ENCODE peak calls at places on chromosomes 2 and 18, in four cellular contexts. G is epithelial cell of esophagus, D is GM12865, Y is HL-60. N is an unnamed sample.

GRCh38 chr2:60872510-60872928 is 8.9 kb upstream of the REL start:
- DNase-seq in G (peak; percentile 31), D (peak; percentile 56), Y (no peak), N (no peak)

GRCh38 chr2:36461039-36461681 is 105.6 kb downstream of the CRIM1 start:
- DNase-seq in G (peak; percentile 89), D (peak; percentile 7), Y (no peak), N (no peak)

GRCh38 chr2:171566753-171567152 is 44.5 kb downstream of the CYBRD1 start:
- DNase-seq in G (no peak), D (no peak), Y (no peak), N (no peak)

GRCh38 chr2:147442766-147443165 is 402.1 kb upstream of the ACVR2A start:
- DNase-seq in G (no peak), D (no peak), Y (no peak), N (no peak)

GRCh38 chr18:42508683-42509347 is 553.8 kb downstream of the PIK3C3 start:
- DNase-seq in G (no peak), D (no peak), Y (no peak), N (no peak)

GRCh38 chr2:238158807-238159539 is at the start of gene ERFE:
- DNase-seq in G (peak; percentile 42), D (peak; percentile 40), Y (no peak), N (no peak)

GRCh38 chr2:238439093-238439849 is 12.5 kb downstream of the ASB1 start:
- DNase-seq in G (peak; percentile 99), D (no peak), Y (no peak), N (no peak)

GRCh38 chr2:98807221-98807620 is 76.3 kb upstream of the MGAT4A start:
- DNase-seq in G (no peak), D (no peak), Y (no peak), N (no peak)

GRCh38 chr2:106885326-106885725 is 641 bp downstream of the ST6GAL2 start:
- DNase-seq in G (no peak), D (no peak), Y (no peak), N (no peak)

GRCh38 chr2:45951025-45951737 is 299.7 kb downstream of the PRKCE start:
- DNase-seq in G (no peak), D (no peak), Y (peak; percentile 21), N (no peak)

GRCh38 chr2:220034356-220035121 is 407.1 kb downstream of the SLC4A3 start:
- DNase-seq in G (peak; percentile 36), D (no peak), Y (no peak), N (no peak)

GRCh38 chr2:42810126-42810970 is 18.0 kb upstream of the HAAO start:
- DNase-seq in G (peak; percentile 94), D (peak; percentile 98), Y (peak; percentile 90), N (peak; percentile 97)

GRCh38 chr2:86821842-86822241 is 31.1 kb upstream of the CD8A start:
- DNase-seq in G (peak; percentile 74), D (no peak), Y (no peak), N (no peak)

GRCh38 chr2:100411841-100412292 is 5.6 kb downstream of the CHST10 start:
- DNase-seq in G (no peak), D (no peak), Y (no peak), N (no peak)

GRCh38 chr2:85935746-85936208 is 47.0 kb upstream of the ST3GAL5 start:
- DNase-seq in G (peak; percentile 62), D (no peak), Y (no peak), N (no peak)

GRCh38 chr2:740446-741293 is 63.5 kb upstream of the TMEM18 start:
- DNase-seq in G (peak; percentile 95), D (peak; percentile 78), Y (no peak), N (no peak)

GRCh38 chr18:48529796-48530195 is 9.0 kb upstream of the CTIF start:
- DNase-seq in G (peak; percentile 81), D (no peak), Y (no peak), N (no peak)

GRCh38 chr2:183034806-183035205 is 3.5 kb downstream of the NCKAP1 start:
- DNase-seq in G (no peak), D (no peak), Y (no peak), N (no peak)

GRCh38 chr2:238107525-238108422 is 7.6 kb downstream of the ESPNL start:
- DNase-seq in G (no peak), D (peak; percentile 89), Y (no peak), N (peak; percentile 53)

GRCh38 chr2:7963787-7964186 is 718.1 kb upstream of the ID2 start:
- DNase-seq in G (peak; percentile 43), D (no peak), Y (no peak), N (no peak)

GRCh38 chr2:226060228-226060627 is 660.7 kb downstream of the NYAP2 start:
- DNase-seq in G (no peak), D (no peak), Y (no peak), N (no peak)

GRCh38 chr2:140256080-140256479 is 1475.9 kb upstream of the NXPH2 start:
- DNase-seq in G (peak; percentile 17), D (no peak), Y (no peak), N (no peak)

GRCh38 chr18:57475408-57475807 is 40.2 kb downstream of the ONECUT2 start:
- DNase-seq in G (no peak), D (no peak), Y (no peak), N (no peak)

DNA sequence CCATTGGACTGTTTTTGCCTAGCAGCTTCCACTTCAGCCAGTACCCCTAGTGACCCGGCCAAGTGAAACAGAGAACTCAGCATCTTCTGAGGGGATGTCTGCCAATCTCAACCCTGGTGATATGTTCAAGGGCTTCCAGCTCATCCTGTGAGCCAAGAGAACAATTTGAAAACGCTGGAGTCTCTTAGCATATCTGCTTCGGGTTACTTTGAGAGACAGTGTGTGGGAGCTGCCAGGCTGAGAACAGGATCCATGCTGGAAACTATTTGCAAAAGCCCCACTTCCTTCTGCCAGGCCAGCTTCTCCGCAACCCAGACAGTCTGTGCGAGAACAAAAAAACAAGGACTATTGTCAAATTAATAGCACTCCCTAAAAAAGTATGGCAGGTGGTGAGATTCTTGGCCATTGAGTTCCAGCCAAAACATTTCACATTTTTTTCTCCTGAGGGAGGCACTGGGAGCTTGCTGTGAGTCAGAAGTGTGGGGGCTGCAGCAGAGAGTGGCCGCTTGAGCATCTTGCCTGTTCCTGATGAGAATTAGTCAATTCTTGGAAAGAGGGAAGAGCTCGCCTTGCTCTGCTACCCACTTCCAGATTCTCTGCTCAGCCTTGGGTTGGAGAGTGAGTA is 395.6 kb upstream of the TRIB2 start:
- DNase-seq in G (peak; percentile 86), D (no peak), Y (no peak), N (no peak)
- TF ChIP-seq CTCF in G (no peak), D (no peak), Y (no peak), N (no peak)

GRCh38 chr2:117615106-117615505 is 199.4 kb upstream of the DDX18 start:
- DNase-seq in G (no peak), D (no peak), Y (no peak), N (no peak)

GRCh38 chr2:117621330-117621729 is 193.2 kb upstream of the DDX18 start:
- DNase-seq in G (no peak), D (no peak), Y (no peak), N (no peak)

GRCh38 chr2:117613101-117613500 is 201.4 kb upstream of the DDX18 start:
- DNase-seq in G (no peak), D (no peak), Y (no peak), N (no peak)

DNA sequence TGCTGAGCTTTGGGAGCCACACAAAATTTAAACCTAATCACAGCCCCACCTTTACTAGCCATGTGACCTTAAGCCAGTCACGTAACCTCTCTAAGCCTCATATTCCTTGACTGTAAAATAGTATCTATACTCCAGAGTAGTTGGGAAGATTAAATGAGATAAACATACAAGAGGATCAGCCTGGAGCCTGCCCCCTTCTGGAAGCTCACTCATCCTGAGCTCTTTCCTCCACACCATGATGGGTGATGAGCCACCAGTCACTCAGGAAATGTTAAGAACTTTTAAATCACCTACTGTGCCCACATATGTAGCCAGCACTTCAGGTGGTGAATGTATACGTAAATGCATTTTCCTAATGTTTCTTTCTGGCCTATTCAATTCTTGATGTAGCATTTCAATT is 195.9 kb upstream of the DDX18 start:
- DNase-seq in G (no peak), D (no peak), Y (no peak), N (no peak)
- TF ChIP-seq CTCF in G (no peak), D (no peak), Y (no peak), N (no peak)

DNA sequence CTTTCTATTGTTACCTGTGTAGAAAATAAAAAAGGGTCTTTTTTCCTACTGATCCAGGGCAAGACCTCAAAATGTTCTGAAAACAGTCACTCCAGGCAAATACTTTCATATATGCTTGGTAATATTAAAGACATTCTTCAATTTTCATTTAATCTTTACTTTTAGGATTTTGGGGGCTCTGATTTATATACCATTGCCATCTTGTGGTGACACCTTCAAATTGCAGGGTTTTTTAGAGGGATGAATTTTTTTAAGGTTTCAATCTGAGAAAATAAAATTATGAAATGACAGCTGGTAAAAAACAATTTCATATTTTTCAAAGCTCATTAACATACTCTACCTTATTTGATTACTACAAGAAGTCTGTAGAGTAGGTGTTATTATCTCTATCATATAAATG is 26.8 kb downstream of the MAPK4 start:
- DNase-seq in G (no peak), D (no peak), Y (no peak), N (no peak)
- TF ChIP-seq CTCF in G (no peak), D (no peak), Y (peak; percentile 9), N (no peak)

DNA sequence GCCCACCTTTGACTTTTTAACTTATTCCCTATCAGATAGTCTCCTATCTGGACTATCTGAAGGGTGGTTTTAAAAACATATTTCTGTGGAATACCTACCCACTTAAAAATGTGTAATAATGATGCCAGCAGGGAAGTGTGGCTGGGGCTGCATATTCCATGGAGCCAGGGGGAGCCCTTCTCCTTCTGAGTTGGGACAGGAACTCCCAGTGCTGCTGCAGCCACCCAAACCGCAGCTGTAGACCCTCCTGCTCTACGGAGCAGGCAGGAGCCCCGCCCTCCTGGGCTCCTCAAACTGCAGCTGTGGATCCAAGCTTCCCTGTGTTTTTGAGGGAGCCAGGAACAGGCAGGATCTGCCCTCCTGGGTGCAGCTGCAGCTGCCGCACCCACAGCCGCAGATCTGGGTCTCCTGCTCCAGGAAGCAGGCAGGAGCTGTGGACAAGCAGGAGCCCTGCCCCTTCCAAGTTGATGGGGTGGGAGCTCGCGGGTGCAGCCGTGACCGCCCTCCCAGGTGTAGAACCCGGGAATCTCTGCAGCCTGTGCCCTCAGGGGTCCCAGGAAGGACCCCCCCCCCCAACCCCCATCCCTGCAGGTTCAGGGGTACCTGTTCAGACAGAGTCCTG is 57.8 kb downstream of the PDK1 start:
- DNase-seq in G (no peak), D (no peak), Y (no peak), N (no peak)
- TF ChIP-seq CTCF in G (no peak), D (no peak), Y (no peak), N (no peak)

DNA sequence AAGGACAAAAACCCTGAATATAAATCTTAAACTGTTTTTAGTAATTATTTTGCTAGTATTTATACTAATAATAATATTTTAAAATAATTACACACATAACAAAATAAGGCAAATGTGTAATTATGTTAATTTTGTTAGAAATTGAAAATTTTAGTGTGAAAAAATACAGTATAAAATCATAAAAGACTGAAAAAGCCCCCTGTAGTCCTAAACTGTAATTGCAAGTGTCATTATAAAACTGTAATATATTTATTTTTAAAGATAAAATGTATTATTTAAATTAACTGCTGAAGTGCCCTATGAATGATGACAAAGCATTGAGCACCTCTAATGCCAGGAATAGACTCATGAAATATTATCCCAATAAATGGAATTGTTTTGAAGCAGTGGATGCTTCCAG is 1117.7 kb downstream of the CBLN2 start:
- DNase-seq in G (no peak), D (no peak), Y (no peak), N (no peak)
- TF ChIP-seq CTCF in G (no peak), D (no peak), Y (no peak), N (peak; percentile 10)